ENCODE peak calls at places on chromosome 11, in six cellular contexts. One of them, this sample, is unnamed.

GRCh38 chr11:101215069-101215468 is 85.5 kb upstream of the PGR start:
- DNase-seq in GM12864: no peak
- DNase-seq in AG04449: no peak
- DNase-seq in GM06990: no peak
- DNase-seq in K562: no peak
- DNase-seq in brain microvascular endothelial cell: no peak
- DNase-seq in this sample: no peak

GRCh38 chr11:112968988-112969714 is 7.9 kb downstream of the NCAM1 start:
- DNase-seq in brain microvascular endothelial cell: peak
- DNase-seq in GM06990: no peak
- DNase-seq in AG04449: no peak
- DNase-seq in GM12864: no peak
- DNase-seq in K562: no peak
- DNase-seq in this sample: no peak

GRCh38 chr11:110093407-110094297 is 460 bp downstream of the ZC3H12C start:
- DNase-seq in AG04449: no peak
- DNase-seq in brain microvascular endothelial cell: peak
- DNase-seq in K562: peak
- DNase-seq in GM06990: peak
- DNase-seq in GM12864: no peak
- DNase-seq in this sample: no peak

GRCh38 chr11:22558638-22559037 is 67.0 kb downstream of the FANCF start:
- DNase-seq in GM06990: no peak
- DNase-seq in brain microvascular endothelial cell: peak
- DNase-seq in K562: no peak
- DNase-seq in AG04449: no peak
- DNase-seq in GM12864: no peak
- DNase-seq in this sample: no peak

GRCh38 chr11:114285599-114285998 is 10.6 kb upstream of the NNMT start:
- DNase-seq in brain microvascular endothelial cell: no peak
- DNase-seq in GM06990: no peak
- DNase-seq in K562: no peak
- DNase-seq in AG04449: no peak
- DNase-seq in GM12864: no peak
- DNase-seq in this sample: no peak

GRCh38 chr11:65204646-65205601 is 23.2 kb downstream of the CAPN1 start:
- DNase-seq in K562: peak
- DNase-seq in AG04449: no peak
- DNase-seq in GM06990: peak
- DNase-seq in GM12864: no peak
- DNase-seq in brain microvascular endothelial cell: no peak
- DNase-seq in this sample: no peak

GRCh38 chr11:128290106-128290840 is 297.1 kb downstream of the ETS1 start:
- DNase-seq in GM12864: peak
- DNase-seq in K562: peak
- DNase-seq in GM06990: peak
- DNase-seq in AG04449: peak
- DNase-seq in brain microvascular endothelial cell: peak
- DNase-seq in this sample: peak

GRCh38 chr11:31262761-31263160 is 106.8 kb downstream of the DCDC1 start:
- DNase-seq in brain microvascular endothelial cell: no peak
- DNase-seq in AG04449: peak
- DNase-seq in GM12864: no peak
- DNase-seq in K562: no peak
- DNase-seq in GM06990: no peak
- DNase-seq in this sample: no peak

GRCh38 chr11:110182886-110183285 is 89.7 kb downstream of the ZC3H12C start:
- DNase-seq in AG04449: no peak
- DNase-seq in brain microvascular endothelial cell: no peak
- DNase-seq in K562: no peak
- DNase-seq in GM12864: no peak
- DNase-seq in GM06990: no peak
- DNase-seq in this sample: no peak

GRCh38 chr11:96256213-96256580 is 86.8 kb downstream of the MAML2 start:
- DNase-seq in brain microvascular endothelial cell: no peak
- DNase-seq in K562: no peak
- DNase-seq in AG04449: no peak
- DNase-seq in GM06990: no peak
- DNase-seq in GM12864: no peak
- DNase-seq in this sample: no peak

GRCh38 chr11:1227551-1228182 is 4.8 kb downstream of the MUC5B start:
- DNase-seq in AG04449: no peak
- DNase-seq in brain microvascular endothelial cell: no peak
- DNase-seq in K562: no peak
- DNase-seq in GM12864: no peak
- DNase-seq in GM06990: no peak
- DNase-seq in this sample: no peak

GRCh38 chr11:342328-342727 is 21.7 kb upstream of the IFITM3 start:
- DNase-seq in brain microvascular endothelial cell: no peak
- DNase-seq in GM12864: no peak
- DNase-seq in GM06990: no peak
- DNase-seq in AG04449: no peak
- DNase-seq in K562: no peak
- DNase-seq in this sample: no peak

GRCh38 chr11:62410972-62411371 is 7.9 kb upstream of the SCGB1A1 start:
- DNase-seq in GM12864: no peak
- DNase-seq in GM06990: no peak
- DNase-seq in AG04449: no peak
- DNase-seq in K562: no peak
- DNase-seq in brain microvascular endothelial cell: no peak
- DNase-seq in this sample: no peak

GRCh38 chr11:119258983-119259382 is 52.8 kb downstream of the CBL start:
- DNase-seq in GM06990: no peak
- DNase-seq in brain microvascular endothelial cell: no peak
- DNase-seq in K562: no peak
- DNase-seq in GM12864: no peak
- DNase-seq in AG04449: no peak
- DNase-seq in this sample: no peak

GRCh38 chr11:88827018-88827676 is 238.6 kb downstream of the GRM5 start:
- DNase-seq in GM12864: no peak
- DNase-seq in AG04449: no peak
- DNase-seq in K562: no peak
- DNase-seq in GM06990: no peak
- DNase-seq in brain microvascular endothelial cell: no peak
- DNase-seq in this sample: no peak

GRCh38 chr11:14411818-14412217 is 52.8 kb upstream of the RRAS2 start:
- DNase-seq in AG04449: no peak
- DNase-seq in brain microvascular endothelial cell: no peak
- DNase-seq in K562: no peak
- DNase-seq in GM06990: no peak
- DNase-seq in GM12864: no peak
- DNase-seq in this sample: no peak

GRCh38 chr11:62427630-62428233 is 8.9 kb downstream of the SCGB1A1 start:
- DNase-seq in K562: no peak
- DNase-seq in GM12864: no peak
- DNase-seq in brain microvascular endothelial cell: peak
- DNase-seq in AG04449: peak
- DNase-seq in GM06990: peak
- DNase-seq in this sample: no peak

GRCh38 chr11:130473056-130473794 is 24.8 kb downstream of the ADAMTS15 start:
- DNase-seq in brain microvascular endothelial cell: no peak
- DNase-seq in GM12864: no peak
- DNase-seq in K562: no peak
- DNase-seq in GM06990: no peak
- DNase-seq in AG04449: no peak
- DNase-seq in this sample: no peak

DNA sequence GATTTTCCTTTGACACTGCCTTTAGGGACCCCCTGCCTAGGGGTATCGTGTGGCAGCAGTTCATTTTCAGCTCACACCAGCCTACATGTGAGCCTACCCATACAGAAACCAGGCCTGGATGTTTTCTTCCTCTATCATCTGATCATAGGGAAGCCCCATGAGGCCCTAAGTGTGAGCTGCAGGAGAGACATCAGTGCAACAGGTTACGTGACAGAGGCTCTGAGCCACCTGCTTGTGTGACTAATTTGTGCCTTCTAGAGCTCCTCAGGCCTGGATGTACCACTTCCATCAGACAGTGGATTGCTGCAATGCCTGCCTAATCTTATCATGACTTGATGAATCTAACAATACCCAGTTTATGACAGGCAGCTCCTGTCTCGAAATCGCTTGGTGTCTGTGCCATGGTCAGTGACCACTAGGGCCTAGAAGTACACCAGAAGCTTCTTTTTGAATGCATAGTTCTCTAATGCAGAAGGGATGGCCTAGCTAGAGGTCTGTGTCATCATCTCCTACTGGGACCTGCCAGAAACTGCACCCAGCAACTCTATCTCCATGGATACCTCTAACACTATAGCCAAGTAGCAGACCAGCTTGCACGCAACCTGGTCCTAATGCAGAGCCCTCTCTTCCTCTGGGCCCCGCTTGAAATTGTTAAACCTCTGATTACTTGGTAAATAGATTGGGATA is 109.7 kb upstream of the CLPB start:
- DNase-seq in GM06990: no peak
- DNase-seq in brain microvascular endothelial cell: no peak
- DNase-seq in GM12864: no peak
- DNase-seq in AG04449: no peak
- DNase-seq in K562: no peak
- DNase-seq in this sample: no peak
- TF ChIP-seq CTCF in GM06990: no peak
- TF ChIP-seq CTCF in brain microvascular endothelial cell: no peak
- TF ChIP-seq CTCF in GM12864: no peak
- TF ChIP-seq CTCF in AG04449: no peak
- TF ChIP-seq CTCF in K562: no peak
- TF ChIP-seq CTCF in this sample: no peak

DNA sequence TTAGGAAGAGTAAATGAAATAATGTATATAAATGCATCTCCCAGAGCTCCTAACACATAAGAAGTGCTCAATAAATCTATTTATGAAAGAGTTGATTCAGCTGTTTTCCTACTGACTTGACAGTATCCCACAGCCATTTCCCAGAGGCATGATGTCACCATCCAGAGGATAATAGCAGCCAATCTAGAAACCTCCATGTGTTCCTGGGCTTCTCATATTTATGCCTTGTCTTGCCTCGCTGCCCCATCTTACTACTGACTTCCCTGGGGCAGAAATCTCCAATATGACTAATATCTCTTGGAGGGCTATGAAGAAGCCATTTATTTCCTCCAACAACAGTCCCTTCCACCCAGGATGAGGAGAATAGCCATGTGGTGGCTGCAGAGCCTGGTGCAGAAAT is 115.4 kb upstream of the NAV2 start:
- DNase-seq in brain microvascular endothelial cell: peak
- DNase-seq in K562: no peak
- DNase-seq in GM12864: no peak
- DNase-seq in AG04449: peak
- DNase-seq in GM06990: no peak
- DNase-seq in this sample: no peak
- H3K4me3 ChIP-seq in brain microvascular endothelial cell: no peak
- H3K4me3 ChIP-seq in K562: no peak
- H3K4me3 ChIP-seq in GM12864: no peak
- H3K4me3 ChIP-seq in AG04449: no peak
- H3K4me3 ChIP-seq in GM06990: no peak
- H3K4me3 ChIP-seq in this sample: no peak

GRCh38 chr11:7448126-7448525 is 37.2 kb upstream of the OLFML1 start:
- DNase-seq in brain microvascular endothelial cell: no peak
- DNase-seq in AG04449: no peak
- DNase-seq in GM12864: no peak
- DNase-seq in GM06990: no peak
- DNase-seq in K562: no peak
- DNase-seq in this sample: no peak
- TF ChIP-seq CTCF in brain microvascular endothelial cell: no peak
- TF ChIP-seq CTCF in AG04449: no peak
- TF ChIP-seq CTCF in GM12864: peak
- TF ChIP-seq CTCF in GM06990: no peak
- TF ChIP-seq CTCF in K562: no peak
- TF ChIP-seq CTCF in this sample: no peak

DNA sequence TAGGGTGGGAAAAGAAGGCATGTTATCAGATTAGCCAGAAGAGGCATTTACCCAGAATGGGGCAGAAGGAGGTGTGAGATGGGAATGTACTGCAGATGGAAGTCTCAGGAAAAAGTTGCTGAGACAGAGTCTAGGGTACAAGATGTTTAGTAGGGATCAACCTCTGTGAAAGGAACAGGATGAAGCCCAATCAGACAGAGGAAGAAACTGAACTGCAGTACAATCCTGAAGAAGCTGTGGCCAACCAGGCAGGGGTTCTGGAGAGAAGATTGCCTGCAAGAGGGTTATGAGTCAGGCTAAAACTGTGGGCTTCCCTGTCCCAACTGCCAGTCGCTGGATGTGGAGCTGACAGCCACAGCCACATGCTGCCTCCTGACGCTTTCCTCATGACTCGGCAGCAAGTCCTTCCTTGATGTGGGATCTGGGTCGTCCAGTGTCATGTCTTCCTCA is 64.0 kb downstream of the CWC15 start:
- DNase-seq in GM06990: no peak
- DNase-seq in GM12864: no peak
- DNase-seq in K562: no peak
- DNase-seq in brain microvascular endothelial cell: peak
- DNase-seq in AG04449: no peak
- DNase-seq in this sample: no peak
- H3K4me3 ChIP-seq in GM06990: no peak
- H3K4me3 ChIP-seq in GM12864: no peak
- H3K4me3 ChIP-seq in K562: no peak
- H3K4me3 ChIP-seq in brain microvascular endothelial cell: no peak
- H3K4me3 ChIP-seq in AG04449: no peak
- H3K4me3 ChIP-seq in this sample: no peak

GRCh38 chr11:124864176-124864891 is 898 bp upstream of the ROBO3 start:
- DNase-seq in GM12864: no peak
- DNase-seq in AG04449: no peak
- DNase-seq in K562: no peak
- DNase-seq in GM06990: no peak
- DNase-seq in brain microvascular endothelial cell: no peak
- DNase-seq in this sample: no peak

GRCh38 chr11:124864892-124865180 is 396 bp upstream of the ROBO3 start:
- DNase-seq in K562: no peak
- DNase-seq in brain microvascular endothelial cell: no peak
- DNase-seq in GM06990: no peak
- DNase-seq in GM12864: no peak
- DNase-seq in AG04449: no peak
- DNase-seq in this sample: no peak

GRCh38 chr11:124863826-124864165 is 1.4 kb upstream of the ROBO3 start:
- DNase-seq in K562: peak
- DNase-seq in GM06990: no peak
- DNase-seq in GM12864: no peak
- DNase-seq in AG04449: no peak
- DNase-seq in brain microvascular endothelial cell: no peak
- DNase-seq in this sample: no peak

GRCh38 chr11:124865902-124866851 is 945 bp downstream of the ROBO3 start:
- DNase-seq in K562: peak
- DNase-seq in GM06990: peak
- DNase-seq in brain microvascular endothelial cell: no peak
- DNase-seq in GM12864: no peak
- DNase-seq in AG04449: no peak
- DNase-seq in this sample: no peak

GRCh38 chr11:124865181-124865901 is at the start of gene ROBO3:
- DNase-seq in GM12864: no peak
- DNase-seq in brain microvascular endothelial cell: no peak
- DNase-seq in AG04449: no peak
- DNase-seq in K562: no peak
- DNase-seq in GM06990: no peak
- DNase-seq in this sample: no peak
- TF ChIP-seq CTCF in GM12864: no peak
- TF ChIP-seq CTCF in brain microvascular endothelial cell: peak
- TF ChIP-seq CTCF in AG04449: no peak
- TF ChIP-seq CTCF in K562: no peak
- TF ChIP-seq CTCF in GM06990: peak
- TF ChIP-seq CTCF in this sample: no peak

This sample was measured in epithelial cell of proximal tubule.